ENCODE peak calls at places on chromosomes 6 and 20, in ten cellular contexts. C is NCI-H82; D is SHP77; F is OCI-LY7; T is fibroblast of the conjunctiva; E is body of pancreas; B is H54; V is naive thymus-derived CD4-positive, alpha-beta T cell; A is T-helper 17 cell; K is brain microvascular endothelial cell. O is an unnamed sample.

GRCh38 chr6:1024587-1024986 is 287.3 kb upstream of the FOXQ1 start:
- DNase-seq in V (no peak), B (peak; percentile 20), A (no peak), C (no peak), F (no peak), D (no peak), T (peak; percentile 83), K (peak; percentile 79), E (no peak), O (no peak)

GRCh38 chr6:150932976-150933375 is 67.5 kb downstream of the MTHFD1L start:
- DNase-seq in V (no peak), F (no peak), C (no peak), A (no peak), T (peak; percentile 65), K (no peak), E (no peak), B (no peak), D (no peak), O (no peak)

GRCh38 chr6:55825402-55826051 is 49.9 kb downstream of the BMP5 start:
- DNase-seq in T (peak; percentile 9), K (peak; percentile 74), C (peak; percentile 41), D (no peak), A (no peak), B (no peak), F (no peak), V (no peak), E (no peak), O (no peak)

GRCh38 chr6:141421378-141421777 is 711.3 kb upstream of the GJE1 start:
- DNase-seq in A (no peak), B (no peak), D (no peak), F (no peak), C (no peak), E (no peak), K (peak; percentile 73), T (peak; percentile 65), V (no peak), O (no peak)

GRCh38 chr20:63858393-63859165 is 2.7 kb upstream of the ABHD16B start:
- DNase-seq in C (peak; percentile 44), E (no peak), F (peak; percentile 34), V (no peak), A (no peak), B (no peak), K (peak; percentile 45), D (no peak), T (no peak), O (peak; percentile 64)

GRCh38 chr6:113645986-113646385 is 211.2 kb upstream of the MARCKS start:
- DNase-seq in K (no peak), D (no peak), T (no peak), F (no peak), B (no peak), E (no peak), C (no peak), V (no peak), A (no peak), O (no peak)

GRCh38 chr20:12838261-12838866 is 170.4 kb upstream of the SPTLC3 start:
- DNase-seq in E (no peak), T (no peak), K (no peak), C (peak; percentile 17), B (no peak), V (no peak), A (no peak), D (no peak), F (peak; percentile 8), O (no peak)

GRCh38 chr6:89024456-89024855 is 56.1 kb upstream of the PNRC1 start:
- DNase-seq in F (no peak), K (no peak), E (no peak), A (no peak), V (no peak), B (no peak), T (no peak), D (no peak), C (no peak), O (no peak)

GRCh38 chr6:85464260-85464644 is 14.4 kb downstream of the NT5E start:
- DNase-seq in A (no peak), D (no peak), C (no peak), K (peak; percentile 98), B (peak; percentile 33), V (no peak), F (no peak), E (no peak), T (peak; percentile 90), O (peak; percentile 58)

GRCh38 chr6:65819152-65819551 is 112.1 kb upstream of the EYS start:
- DNase-seq in T (no peak), K (no peak), B (peak; percentile 5), C (peak; percentile 5), F (no peak), A (no peak), D (no peak), V (no peak), E (no peak), O (no peak)

GRCh38 chr20:38076548-38076947 is 43.0 kb downstream of the RPRD1B start:
- DNase-seq in V (no peak), T (no peak), K (no peak), F (no peak), A (no peak), B (no peak), C (no peak), E (no peak), D (no peak), O (no peak)

GRCh38 chr20:62583424-62583920 is 58.8 kb upstream of the SLCO4A1 start:
- DNase-seq in T (no peak), F (no peak), D (no peak), K (no peak), V (no peak), A (no peak), C (no peak), E (no peak), B (no peak), O (no peak)

GRCh38 chr20:46304852-46305251 is 3.4 kb downstream of the CDH22 start:
- DNase-seq in K (no peak), B (no peak), D (no peak), A (no peak), F (no peak), V (no peak), T (no peak), C (no peak), E (no peak), O (no peak)

GRCh38 chr6:134729590-134729989 is 220.3 kb downstream of the ALDH8A1 start:
- DNase-seq in D (no peak), A (no peak), T (no peak), B (no peak), F (no peak), V (no peak), E (no peak), C (no peak), K (no peak), O (no peak)

GRCh38 chr6:89675949-89676753 is 37.6 kb upstream of the LYRM2 start:
- DNase-seq in B (no peak), A (no peak), K (peak; percentile 7), E (no peak), V (no peak), D (no peak), C (no peak), F (no peak), T (peak; percentile 2), O (no peak)

GRCh38 chr6:110125361-110125760 is 54.1 kb downstream of the WASF1 start:
- DNase-seq in C (no peak), F (no peak), T (no peak), D (no peak), E (no peak), K (no peak), V (no peak), B (no peak), A (no peak), O (no peak)

O was measured in left cardiac atrium.